ENCODE peak calls at places on chromosomes 12 and 14, in seven cellular contexts. M is neural progenitor cell, Q is OCI-LY7, B is neuronal stem cell, Y is H9, J is DND-41, C is SK-N-SH. N is an unnamed sample.

GRCh38 chr12:70154960-70155589 is 88.2 kb upstream of the CNOT2 start:
- DNase-seq in Y (no peak), M (peak; percentile 39), Q (peak; percentile 65), J (no peak), B (peak; percentile 12), C (no peak), N (no peak)

GRCh38 chr12:52494518-52494917 is 1.5 kb upstream of the KRT6A start:
- DNase-seq in C (no peak), Y (no peak), M (no peak), Q (no peak), J (no peak), B (no peak), N (no peak)

GRCh38 chr12:121295123-121295745 is 1.3 kb downstream of the CAMKK2 start:
- DNase-seq in C (peak; percentile 65), M (peak; percentile 59), Y (peak; percentile 46), Q (peak; percentile 58), J (peak; percentile 52), B (peak; percentile 33), N (no peak)

GRCh38 chr12:3171195-3171591 is 94.0 kb downstream of the TSPAN9 start:
- DNase-seq in C (no peak), Q (no peak), Y (no peak), J (no peak), M (no peak), B (no peak), N (peak; percentile 65)

GRCh38 chr12:26431211-26431610 is 235.8 kb downstream of the SSPN start:
- DNase-seq in M (no peak), Q (no peak), Y (no peak), B (no peak), J (no peak), C (no peak), N (no peak)

GRCh38 chr12:104496336-104496735 is 39.6 kb downstream of the CHST11 start:
- DNase-seq in J (no peak), Q (no peak), B (no peak), Y (no peak), C (peak; percentile 49), M (no peak), N (no peak)

GRCh38 chr14:41570415-41571155 is 36.1 kb upstream of the LRFN5 start:
- DNase-seq in M (no peak), C (no peak), Q (no peak), J (no peak), Y (no peak), B (no peak), N (no peak)

GRCh38 chr14:54487771-54488170 is 1.0 kb downstream of the GMFB start:
- DNase-seq in Y (no peak), C (peak; percentile 63), M (peak; percentile 20), Q (no peak), J (no peak), B (no peak), N (peak; percentile 91)

GRCh38 chr12:132003846-132004245 is 54.1 kb downstream of the EP400 start:
- DNase-seq in Y (no peak), C (no peak), B (no peak), Q (no peak), J (no peak), M (no peak), N (peak; percentile 86)

GRCh38 chr12:26523708-26524150 is 309.3 kb downstream of the ITPR2 start:
- DNase-seq in Y (no peak), J (no peak), B (no peak), M (no peak), C (peak; percentile 67), Q (no peak), N (peak; percentile 71)

GRCh38 chr12:46830731-46831334 is 5.0 kb upstream of the SLC38A4 start:
- DNase-seq in M (peak; percentile 40), B (peak; percentile 5), Q (no peak), Y (peak; percentile 63), J (no peak), C (no peak), N (peak; percentile 77)

GRCh38 chr12:54298904-54299303 is 1.9 kb downstream of the NFE2 start:
- DNase-seq in Y (no peak), M (no peak), B (no peak), Q (no peak), J (no peak), C (no peak), N (peak; percentile 67)

GRCh38 chr12:39429809-39430208 is 13.1 kb downstream of the KIF21A start:
- DNase-seq in B (no peak), Q (no peak), J (no peak), C (no peak), Y (no peak), M (no peak), N (no peak)

GRCh38 chr14:50366115-50366514 is 30.6 kb downstream of the CDKL1 start:
- DNase-seq in J (no peak), Q (no peak), C (no peak), Y (no peak), M (no peak), B (no peak), N (no peak)

GRCh38 chr12:1369942-1370620 is 224.3 kb downstream of the FBXL14 start:
- DNase-seq in J (no peak), B (no peak), Q (no peak), C (no peak), M (no peak), Y (no peak), N (no peak)

GRCh38 chr14:78508023-78508422 is 337.9 kb downstream of the NRXN3 start:
- DNase-seq in M (no peak), C (no peak), Q (no peak), B (no peak), Y (no peak), J (no peak), N (peak; percentile 13)

GRCh38 chr14:57403521-57403864 is 13.1 kb downstream of the NAA30 start:
- DNase-seq in B (no peak), M (no peak), C (no peak), Q (no peak), J (no peak), Y (no peak), N (no peak)

GRCh38 chr14:37060496-37061260 is 111.7 kb downstream of the SLC25A21 start:
- DNase-seq in B (no peak), J (no peak), C (no peak), Y (peak; percentile 63), M (no peak), Q (no peak), N (no peak)

GRCh38 chr14:69571879-69572633 is 2.6 kb downstream of the CCDC177 start:
- DNase-seq in B (no peak), J (no peak), Q (peak; percentile 6), M (no peak), C (peak; percentile 84), Y (peak; percentile 75), N (peak; percentile 87)

GRCh38 chr14:63224196-63224595 is 20.0 kb downstream of the RHOJ start:
- DNase-seq in Q (no peak), Y (no peak), B (peak; percentile 2), M (peak; percentile 53), J (no peak), C (no peak), N (no peak)

GRCh38 chr12:23704992-23705943 is 244.2 kb downstream of the SOX5 start:
- DNase-seq in M (peak; percentile 66), Y (peak; percentile 29), Q (no peak), J (no peak), C (no peak), B (no peak), N (no peak)

GRCh38 chr12:1660304-1661187 is 30.3 kb upstream of the ADIPOR2 start:
- DNase-seq in Q (no peak), M (no peak), J (no peak), B (no peak), C (no peak), Y (no peak), N (no peak)

GRCh38 chr12:2145433-2145832 is 92.6 kb downstream of the CACNA1C start:
- DNase-seq in M (no peak), Y (no peak), J (no peak), B (no peak), Q (no peak), C (no peak), N (no peak)

DNA sequence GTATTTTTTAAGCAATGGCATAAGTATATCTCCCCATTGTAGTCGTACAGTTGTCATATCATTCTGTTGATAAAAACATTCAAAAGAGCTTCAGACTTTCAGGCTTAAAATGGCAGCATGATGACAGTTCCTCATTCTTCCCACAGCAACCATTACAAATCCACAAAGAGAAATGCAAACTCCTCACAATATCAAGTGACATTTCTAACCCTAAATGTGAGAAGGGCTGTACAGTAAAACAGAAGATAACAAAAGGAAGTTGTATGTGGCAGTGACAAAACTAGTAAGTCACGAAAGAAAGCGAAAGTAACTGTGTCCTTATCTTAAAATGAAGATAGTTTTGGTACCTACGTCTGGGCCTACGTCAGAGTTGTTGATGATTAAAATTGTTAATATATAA is 46.7 kb downstream of the GXYLT1 start:
- DNase-seq in Y (no peak), M (no peak), C (no peak), B (no peak), Q (no peak), J (no peak), N (no peak)
- H2AFZ ChIP-seq in Y (no peak overlapping the region), M (no peak overlapping the region), C (no peak overlapping the region), B (no peak overlapping the region), Q (no peak overlapping the region), J (peak overlapping the region; percentile 60), N (no peak overlapping the region)

GRCh38 chr12:114678028-114678427 is 5.9 kb downstream of the TBX3 start:
- DNase-seq in Q (no peak), C (peak; percentile 60), J (no peak), Y (no peak), M (no peak), B (no peak), N (peak; percentile 49)
- H3K27ac ChIP-seq in Q (no peak overlapping the region), C (peak overlapping the region; percentile 96), J (no peak overlapping the region), Y (no peak overlapping the region), M (no peak overlapping the region), B (no peak overlapping the region), N (no peak overlapping the region)

DNA sequence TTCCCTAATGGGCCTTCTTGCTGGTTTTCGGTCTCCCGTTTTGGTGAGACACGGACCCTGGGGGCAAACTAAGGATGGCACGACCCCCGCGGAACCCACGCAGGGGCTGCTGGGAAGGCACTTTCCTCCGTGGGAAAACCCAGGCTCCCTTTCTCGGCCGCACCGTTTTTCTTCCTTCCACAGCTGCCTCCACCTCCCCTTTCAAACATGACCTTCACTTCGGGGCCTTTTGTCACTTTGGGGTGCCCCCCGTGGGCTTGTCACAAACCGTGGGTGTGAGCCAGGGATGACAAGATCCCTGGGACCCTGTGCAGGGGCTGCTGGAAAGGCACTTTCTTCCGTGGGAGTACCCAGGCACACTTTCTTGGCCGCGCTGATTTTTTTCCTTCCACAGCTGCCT is 268.7 kb downstream of the ALG10 start:
- DNase-seq in Q (no peak), C (no peak), B (no peak), Y (no peak), J (no peak), M (no peak), N (no peak)
- H2AFZ ChIP-seq in Q (no peak overlapping the region), C (no peak overlapping the region), B (no peak overlapping the region), Y (no peak overlapping the region), J (no peak overlapping the region), M (no peak overlapping the region), N (no peak overlapping the region)

GRCh38 chr12:65952737-65953209 is 128.5 kb downstream of the HMGA2 start:
- DNase-seq in M (no peak), Y (no peak), Q (no peak), C (no peak), J (no peak), B (no peak), N (peak; percentile 70)

GRCh38 chr12:65958456-65958855 is 134.2 kb downstream of the HMGA2 start:
- DNase-seq in Y (no peak), C (no peak), J (no peak), Q (no peak), M (no peak), B (no peak), N (no peak)

GRCh38 chr12:65953621-65954020 is 129.3 kb downstream of the HMGA2 start:
- DNase-seq in Y (no peak), B (no peak), Q (no peak), M (no peak), J (no peak), C (no peak), N (no peak)

GRCh38 chr12:65956056-65956738 is 131.9 kb downstream of the HMGA2 start:
- DNase-seq in C (no peak), B (no peak), J (no peak), M (no peak), Y (no peak), Q (no peak), N (no peak)

GRCh38 chr12:65955418-65955817 is 131.1 kb downstream of the HMGA2 start:
- DNase-seq in C (no peak), M (no peak), B (no peak), Y (no peak), J (no peak), Q (no peak), N (no peak)
- H3K27ac ChIP-seq in C (peak overlapping the region; percentile 62), M (no peak overlapping the region), B (peak overlapping the region; percentile 1), Y (no peak overlapping the region), J (no peak overlapping the region), Q (no peak overlapping the region), N (peak overlapping the region; percentile 36)

N was measured in osteoblast.